ENCODE peak calls at places on chromosomes 3 and 15, in four cellular contexts. D, R, H and Q are unnamed samples. For H3K9me3, the result is how much of the 10 kb centered on the place peaks cover.

GRCh38 chr3:86162521-86162920 is 828.4 kb downstream of the VGLL3 start:
- DNase-seq in H (no peak), D (no peak), R (no peak), Q (no peak)

GRCh38 chr3:177595789-177596188 is 398.5 kb upstream of the TBL1XR1 start:
- DNase-seq in D (no peak), H (peak), R (no peak), Q (no peak)

GRCh38 chr3:111694471-111694870 is 99.3 kb upstream of the ZBED2 start:
- DNase-seq in H (no peak), D (no peak), R (no peak), Q (no peak)

GRCh38 chr3:120418446-120418845 is 32.3 kb downstream of the FSTL1 start:
- DNase-seq in R (no peak), D (no peak), H (peak), Q (no peak)

GRCh38 chr3:161268601-161269000 is 47.5 kb downstream of the NMD3 start:
- DNase-seq in R (no peak), H (peak), D (no peak), Q (no peak)

GRCh38 chr3:132033471-132033870 is 1.3 kb downstream of the CPNE4 start:
- DNase-seq in D (no peak), H (no peak), R (no peak), Q (no peak)

GRCh38 chr3:103319912-103320311 is 885.1 kb downstream of the ZPLD1 start:
- DNase-seq in H (no peak), D (no peak), R (no peak), Q (no peak)

GRCh38 chr3:178096955-178097354 is 439.3 kb upstream of the KCNMB2 start:
- DNase-seq in D (no peak), R (no peak), H (no peak), Q (no peak)

GRCh38 chr3:105835606-105836005 is 33.2 kb downstream of the CBLB start:
- DNase-seq in R (no peak), D (no peak), H (no peak), Q (no peak)

GRCh38 chr3:166570136-166570535 is 732.9 kb upstream of the BCHE start:
- DNase-seq in H (no peak), R (no peak), D (no peak), Q (no peak)

GRCh38 chr3:49028673-49029562 is at the start of gene IMPDH2:
- DNase-seq in D (peak), H (peak), R (peak), Q (peak)

GRCh38 chr15:72063186-72063585 is 54.8 kb downstream of the MYO9A start:
- DNase-seq in D (no peak), R (no peak), H (peak), Q (no peak)

GRCh38 chr3:115448856-115449255 is 174.5 kb upstream of the GAP43 start:
- DNase-seq in H (no peak), D (no peak), R (no peak), Q (no peak)

GRCh38 chr3:1082024-1082633 is 10.7 kb upstream of the CNTN6 start:
- DNase-seq in D (no peak), H (peak), R (no peak), Q (no peak)

GRCh38 chr15:39934415-39935044 is 615 bp downstream of the EIF2AK4 start:
- DNase-seq in H (no peak), R (no peak), D (no peak), Q (no peak)

GRCh38 chr15:63554337-63554927 is 42.8 kb upstream of the FBXL22 start:
- DNase-seq in H (no peak), R (no peak), D (no peak), Q (no peak)

GRCh38 chr3:133942761-133943535 is 47.3 kb upstream of the RAB6B start:
- DNase-seq in D (no peak), R (no peak), H (no peak), Q (no peak)

GRCh38 chr3:30315452-30315851 is 290.9 kb upstream of the TGFBR2 start:
- DNase-seq in D (no peak), R (no peak), H (no peak), Q (no peak)

GRCh38 chr3:46269556-46269955 is 27.3 kb downstream of the CCR3 start:
- DNase-seq in H (no peak), D (no peak), R (no peak), Q (no peak)

GRCh38 chr3:196763179-196763578 is 23.5 kb downstream of the PAK2 start:
- DNase-seq in R (no peak), D (no peak), H (no peak), Q (no peak)

GRCh38 chr3:414063-414462 is 217.5 kb downstream of the CHL1 start:
- DNase-seq in D (no peak), H (peak), R (no peak), Q (no peak)

GRCh38 chr15:90862964-90863721 is 5.2 kb upstream of the FURIN start:
- DNase-seq in H (no peak), R (no peak), D (no peak), Q (no peak)

GRCh38 chr15:52252781-52253180 is 42.8 kb downstream of the MYO5C start:
- DNase-seq in D (no peak), H (peak), R (no peak), Q (no peak)

GRCh38 chr15:63902671-63903035 is 68.9 kb upstream of the HERC1 start:
- DNase-seq in H (no peak), D (no peak), R (no peak), Q (no peak)

GRCh38 chr15:40930430-40931299 is 1.5 kb downstream of the DLL4 start:
- DNase-seq in H (peak), D (peak), R (no peak), Q (no peak)

GRCh38 chr15:28123408-28124023 is 24.4 kb upstream of the OCA2 start:
- DNase-seq in R (no peak), D (peak), H (peak), Q (no peak)

GRCh38 chr3:39189648-39190269 is 2.6 kb downstream of the XIRP1 start:
- DNase-seq in H (peak), R (peak), D (peak), Q (peak)

GRCh38 chr3:82496890-82497560 is 735.6 kb upstream of the GBE1 start:
- DNase-seq in H (peak), R (no peak), D (no peak), Q (no peak)

GRCh38 chr3:16596352-16597032 is 8.7 kb downstream of the DAZL start:
- DNase-seq in D (no peak), R (no peak), H (no peak), Q (no peak)

GRCh38 chr15:27214032-27214431 is 243.1 kb downstream of the GABRG3 start:
- DNase-seq in R (no peak), D (no peak), H (no peak), Q (no peak)

GRCh38 chr3:186529204-186529999 is 14.8 kb downstream of the CRYGS start:
- DNase-seq in H (no peak), R (no peak), D (no peak), Q (no peak)

GRCh38 chr3:14128724-14129123 is 3.9 kb downstream of the TMEM43 start:
- DNase-seq in D (no peak), R (no peak), H (no peak), Q (no peak)
- H3K9me3 ChIP-seq in D (under half), R (under half), H (under half), Q (under half)

GRCh38 chr3:129047553-129047839 is 13.1 kb upstream of the GP9 start:
- DNase-seq in R (no peak), D (no peak), H (no peak), Q (no peak)
- H3K9me3 ChIP-seq in R (under half), D (under half), H (under half), Q (under half)

GRCh38 chr3:83926291-83926690 is 1032.5 kb upstream of the CADM2 start:
- DNase-seq in H (no peak), R (no peak), D (no peak), Q (no peak)
- H3K9me3 ChIP-seq in H (under half), R (under half), D (under half), Q (under half)

DNA sequence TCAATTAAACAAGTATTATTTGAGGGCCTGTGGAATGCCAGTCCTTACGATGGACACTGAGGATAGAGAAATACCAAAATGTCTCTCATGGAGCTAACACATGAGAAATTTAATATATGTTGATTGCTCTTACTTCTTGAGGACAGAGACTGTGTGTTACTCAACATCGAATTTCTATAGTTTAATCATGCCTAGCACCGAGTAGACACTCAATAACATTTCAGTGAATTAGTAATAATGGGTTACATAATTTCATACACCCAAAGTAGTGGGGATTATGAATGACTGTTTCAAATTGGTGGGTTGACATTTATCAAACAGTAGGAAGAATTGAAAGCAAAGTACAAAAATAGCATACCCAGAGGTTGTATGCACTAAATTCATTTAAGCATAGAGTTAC is 11.2 kb downstream of the FMN1 start:
- DNase-seq in H (no peak), R (no peak), D (no peak), Q (no peak)
- H3K9me3 ChIP-seq in H (under half), R (under half), D (under half), Q (under half)

DNA sequence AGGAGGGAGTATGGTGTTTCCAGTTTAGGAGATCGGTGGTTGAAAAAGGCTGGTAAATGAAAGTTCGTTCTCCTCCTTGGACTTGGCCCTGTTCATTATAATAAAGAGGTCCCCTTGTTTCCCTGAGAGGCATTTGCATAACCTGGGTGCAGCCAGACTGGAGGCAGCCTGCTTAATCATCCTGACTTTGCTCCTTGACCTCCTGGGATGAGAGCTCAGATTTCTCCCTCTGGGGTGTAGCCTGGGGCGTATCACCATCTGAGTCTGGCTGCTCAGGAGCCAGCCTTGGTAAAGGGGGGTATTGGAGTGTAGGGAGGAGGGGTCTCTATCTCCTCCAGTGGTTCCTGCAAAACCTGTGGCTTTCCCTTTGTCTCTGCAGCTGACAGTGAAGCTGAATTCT is 21.3 kb upstream of the ACAD9 start:
- DNase-seq in H (no peak), R (no peak), D (no peak), Q (no peak)
- H3K9me3 ChIP-seq in H (under half), R (under half), D (half or more), Q (under half)